ENCODE peak calls at places on chromosomes 11 and 22, in six cellular contexts. N, W, I, V, Y and C are unnamed samples.

GRCh38 chr11:115264278-115264677 is 239.9 kb downstream of the CADM1 start:
- DNase-seq in W (no peak), V (no peak), N (no peak), I (no peak), Y (no peak), C (no peak)

GRCh38 chr22:50207383-50208031 is 6.7 kb downstream of the SELENOO start:
- DNase-seq in Y (no peak), N (no peak), W (no peak), I (no peak), V (no peak), C (no peak)

GRCh38 chr11:26319906-26320305 is 12.0 kb upstream of the ANO3 start:
- DNase-seq in I (no peak), V (no peak), W (peak; percentile 34), Y (peak; percentile 72), N (no peak), C (peak; percentile 18)

GRCh38 chr11:104352036-104352435 is 188.1 kb upstream of the PDGFD start:
- DNase-seq in N (no peak), I (no peak), V (no peak), Y (no peak), W (no peak), C (no peak)

GRCh38 chr11:61956191-61957027 is 6.3 kb downstream of the BEST1 start:
- DNase-seq in Y (no peak), W (no peak), V (no peak), I (peak; percentile 43), N (no peak), C (no peak)

GRCh38 chr11:12801976-12802375 is 127.8 kb downstream of the TEAD1 start:
- DNase-seq in W (no peak), Y (no peak), N (no peak), V (no peak), I (no peak), C (no peak)

GRCh38 chr11:64287676-64288352 is 2.2 kb downstream of the GPR137 start:
- DNase-seq in W (no peak), N (no peak), Y (no peak), I (no peak), V (no peak), C (no peak)

GRCh38 chr11:82890941-82891340 is 9.3 kb downstream of the PRCP start:
- DNase-seq in Y (no peak), W (no peak), I (no peak), N (no peak), V (no peak), C (no peak)

GRCh38 chr11:35571703-35572102 is 46.3 kb upstream of the PAMR1 start:
- DNase-seq in I (no peak), N (no peak), W (no peak), V (no peak), Y (peak; percentile 16), C (no peak)

GRCh38 chr22:21444701-21445436 is 22.3 kb upstream of the TMEM191C start:
- DNase-seq in I (peak; percentile 41), V (no peak), W (peak; percentile 22), Y (no peak), N (no peak), C (no peak)

DNA sequence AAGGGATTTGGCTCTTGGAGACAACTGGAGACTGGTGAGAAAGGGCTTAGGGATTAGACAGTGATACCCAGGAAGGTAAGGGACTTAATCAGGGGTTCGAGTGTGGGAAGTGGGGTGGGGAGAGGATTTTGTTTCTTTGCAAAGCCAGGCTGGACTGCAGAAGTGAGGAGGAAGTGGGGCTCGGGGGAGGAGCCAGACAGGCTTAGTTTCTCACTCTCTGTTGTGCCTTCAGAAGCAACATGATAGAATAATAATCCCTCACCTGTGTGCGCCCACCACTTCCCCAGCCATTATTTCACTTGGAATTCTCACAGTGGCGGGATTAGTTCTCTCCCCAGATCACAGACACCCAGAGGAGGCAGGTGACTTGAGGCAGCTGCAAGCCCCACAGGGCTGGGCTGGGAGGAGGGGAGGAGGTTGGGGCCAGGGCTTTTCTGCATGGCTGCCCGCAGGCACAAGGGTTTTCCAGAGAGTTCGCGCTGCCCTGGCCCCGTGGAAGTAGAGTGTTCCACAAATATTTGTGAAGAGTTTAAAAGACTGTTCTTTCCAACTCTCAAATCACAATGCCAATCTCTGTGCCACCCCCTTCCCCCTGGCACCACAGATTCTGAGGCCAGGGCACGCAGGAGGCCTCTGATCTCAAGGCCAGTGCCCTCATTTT is 4.0 kb upstream of the SEC14L2 start:
- DNase-seq in I (no peak), N (no peak), W (no peak), Y (peak; percentile 37), V (no peak), C (no peak)
- H2BK15ac ChIP-seq in I (peak overlapping the region; percentile 18), N (peak overlapping the region; percentile 63), W (no peak overlapping the region), Y (no peak overlapping the region), V (no peak overlapping the region), C (no peak overlapping the region)

GRCh38 chr11:74472030-74472429 is 4.7 kb upstream of the KCNE3 start:
- DNase-seq in W (no peak), Y (peak; percentile 27), I (no peak), V (no peak), N (no peak), C (no peak)
- H2BK15ac ChIP-seq in W (no peak overlapping the region), Y (no peak overlapping the region), I (no peak overlapping the region), V (no peak overlapping the region), N (no peak overlapping the region), C (no peak overlapping the region)

DNA sequence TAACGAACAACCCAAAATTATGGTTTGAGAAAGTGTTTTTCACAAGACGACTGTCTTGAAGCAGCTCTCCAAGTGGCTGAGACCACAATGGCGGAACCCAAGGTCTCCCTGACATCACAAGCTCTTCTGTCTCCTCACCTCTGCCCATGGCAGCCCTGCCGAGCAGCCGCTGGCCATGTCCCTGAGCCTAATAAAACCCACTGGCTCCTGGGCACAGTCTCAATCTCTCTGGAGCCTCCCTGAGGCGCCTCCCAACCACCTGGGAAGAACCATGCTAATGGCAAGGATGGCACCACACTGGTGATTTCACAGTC is 50.0 kb downstream of the CLTCL1 start:
- DNase-seq in Y (no peak), N (no peak), I (no peak), V (no peak), W (no peak), C (no peak)
- H2BK15ac ChIP-seq in Y (no peak overlapping the region), N (no peak overlapping the region), I (no peak overlapping the region), V (no peak overlapping the region), W (no peak overlapping the region), C (no peak overlapping the region)

DNA sequence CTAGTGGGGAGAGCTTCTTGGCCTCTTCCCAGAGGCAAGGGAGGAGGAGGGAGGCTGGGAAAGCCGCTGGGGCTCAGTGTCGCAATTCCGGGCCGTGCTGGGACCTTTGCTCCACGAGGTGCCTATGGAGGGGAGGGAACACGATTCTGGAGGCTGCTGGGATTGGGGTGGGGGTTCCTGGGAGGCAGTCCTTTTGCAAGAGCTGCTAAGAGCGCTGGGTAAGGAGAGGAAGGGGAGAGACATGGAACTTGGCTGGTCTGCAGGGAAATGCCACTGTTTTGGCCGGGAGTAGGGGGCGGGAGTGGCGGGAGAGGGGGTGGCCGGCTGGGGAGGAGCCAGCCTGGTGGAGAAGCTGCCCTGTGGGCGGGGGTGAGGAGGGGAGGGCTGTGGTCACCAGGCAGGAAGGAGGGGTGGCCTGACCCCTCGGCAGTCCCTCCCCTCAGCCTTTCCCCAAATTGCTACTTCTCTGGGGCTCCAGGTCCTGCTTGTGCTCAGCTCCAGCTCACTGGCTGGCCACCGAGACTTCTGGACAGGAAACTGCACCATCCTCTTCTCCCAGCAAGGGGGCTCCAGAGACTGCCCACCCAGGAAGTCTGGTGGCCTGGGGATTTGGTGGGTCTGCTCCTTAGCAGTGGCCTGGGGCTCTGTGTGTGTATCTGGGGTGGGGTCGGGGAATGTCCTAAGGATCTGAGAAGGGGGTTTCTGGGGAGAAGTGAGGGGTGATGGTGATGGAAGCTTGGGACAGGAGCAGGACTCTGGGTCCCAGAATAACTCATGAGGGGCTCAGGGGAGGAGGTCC is at the start of gene NR1H3:
- DNase-seq in W (peak; percentile 92), N (peak; percentile 58), Y (peak; percentile 91), V (peak; percentile 66), I (peak; percentile 78), C (peak; percentile 86)
- H2BK15ac ChIP-seq in W (no peak within 1 kb of the TSS), N (peak within 1 kb of the TSS; percentile 64), Y (no peak within 1 kb of the TSS), V (peak within 1 kb of the TSS; percentile 95), I (peak within 1 kb of the TSS; percentile 72), C (peak within 1 kb of the TSS; percentile 92)